ENCODE peak calls at places on chromosomes 12 and 14, in eight cellular contexts. E, K, A, R, U, Z, X and H are unnamed samples.

GRCh38 chr14:59358105-59358504 is 107.1 kb downstream of the GPR135 start:
- DNase-seq in E (peak; percentile 94), K (peak; percentile 13), A (peak; percentile 81), R (no peak), U (no peak), Z (no peak), X (no peak), H (no peak)

GRCh38 chr12:46915861-46916260 is 90.1 kb upstream of the SLC38A4 start:
- DNase-seq in E (no peak), K (no peak), A (peak; percentile 95), R (no peak), U (no peak), Z (no peak), X (no peak), H (no peak)

GRCh38 chr12:53820503-53820902 is 68.7 kb upstream of the CISTR start:
- DNase-seq in E (no peak), K (no peak), A (peak; percentile 44), R (no peak), U (no peak), Z (no peak), X (no peak), H (no peak)

GRCh38 chr12:115451785-115452736 is 768.1 kb upstream of the TBX3 start:
- DNase-seq in E (no peak), K (no peak), A (no peak), R (no peak), U (no peak), Z (no peak), X (no peak), H (peak; percentile 68)

GRCh38 chr12:118790578-118790977 is 190.8 kb upstream of the SRRM4 start:
- DNase-seq in E (no peak), K (no peak), A (no peak), R (no peak), U (no peak), Z (no peak), X (no peak), H (no peak)

GRCh38 chr14:76780360-76780759 is 19.1 kb downstream of the VASH1 start:
- DNase-seq in E (no peak), K (no peak), A (no peak), R (no peak), U (no peak), Z (no peak), X (no peak), H (no peak)

GRCh38 chr12:80412343-80412953 is 31.6 kb upstream of the PTPRQ start:
- DNase-seq in E (peak; percentile 57), K (no peak), A (peak; percentile 70), R (no peak), U (no peak), Z (no peak), X (no peak), H (no peak)

GRCh38 chr12:80186727-80187217 is 87.4 kb downstream of the OTOGL start:
- DNase-seq in E (peak; percentile 98), K (peak; percentile 67), A (peak; percentile 92), R (no peak), U (no peak), Z (no peak), X (peak; percentile 35), H (no peak)

GRCh38 chr14:100096656-100097055 is 31.4 kb downstream of the EVL start:
- DNase-seq in E (no peak), K (no peak), A (no peak), R (no peak), U (no peak), Z (no peak), X (no peak), H (no peak)

GRCh38 chr12:62998454-62998853 is 63.5 kb upstream of the PPM1H start:
- DNase-seq in E (no peak), K (peak; percentile 16), A (no peak), R (no peak), U (no peak), Z (no peak), X (no peak), H (no peak)

GRCh38 chr14:21039585-21040369 is 2.4 kb upstream of the RNASE7 start:
- DNase-seq in E (peak; percentile 80), K (peak; percentile 60), A (peak; percentile 92), R (no peak), U (no peak), Z (peak; percentile 3), X (peak; percentile 18), H (no peak)

GRCh38 chr12:51377099-51377984 is 13.9 kb downstream of the GALNT6 start:
- DNase-seq in E (no peak), K (no peak), A (peak; percentile 67), R (no peak), U (peak; percentile 64), Z (no peak), X (no peak), H (no peak)

GRCh38 chr14:64826333-64826732 is 53.4 kb downstream of the SPTB start:
- DNase-seq in E (no peak), K (no peak), A (peak; percentile 39), R (no peak), U (no peak), Z (no peak), X (no peak), H (no peak)

GRCh38 chr12:122064780-122065588 is 13.6 kb upstream of the MLXIP start:
- DNase-seq in E (peak; percentile 68), K (no peak), A (peak; percentile 67), R (no peak), U (peak; percentile 90), Z (no peak), X (no peak), H (no peak)

GRCh38 chr14:26992403-26993115 is 394.7 kb upstream of the NOVA1 start:
- DNase-seq in E (no peak), K (no peak), A (no peak), R (no peak), U (no peak), Z (no peak), X (no peak), H (no peak)

GRCh38 chr14:96349286-96350075 is 13.7 kb downstream of the ATG2B start:
- DNase-seq in E (no peak), K (no peak), A (no peak), R (no peak), U (no peak), Z (no peak), X (no peak), H (no peak)

GRCh38 chr12:67472551-67472950 is 176.0 kb upstream of the DYRK2 start:
- DNase-seq in E (no peak), K (no peak), A (peak; percentile 50), R (no peak), U (no peak), Z (no peak), X (no peak), H (no peak)

GRCh38 chr12:14403711-14404164 is 38.3 kb downstream of the ATF7IP start:
- DNase-seq in E (peak; percentile 84), K (peak; percentile 47), A (peak; percentile 91), R (no peak), U (no peak), Z (no peak), X (peak; percentile 20), H (no peak)

GRCh38 chr12:69563166-69563762 is 22.0 kb upstream of the CCT2 start:
- DNase-seq in E (no peak), K (no peak), A (peak; percentile 37), R (no peak), U (no peak), Z (no peak), X (no peak), H (no peak)

GRCh38 chr12:56999456-56999855 is 6.9 kb downstream of the ZBTB39 start:
- DNase-seq in E (no peak), K (no peak), A (peak; percentile 35), R (no peak), U (no peak), Z (no peak), X (no peak), H (no peak)

GRCh38 chr14:55427439-55427838 is 13.0 kb downstream of the TBPL2 start:
- DNase-seq in E (no peak), K (no peak), A (no peak), R (no peak), U (no peak), Z (no peak), X (no peak), H (no peak)